ENCODE peak calls at places on chromosomes 12 and 14, in ten cellular contexts. F is NCI-H1417; U is effector memory CD8-positive, alpha-beta T cell; L is heart left ventricle; H is anterior cingulate cortex; E is cerebellum; R is OCI-M1; K is astrocyte; O is substantia nigra; C is body of pancreas. Z is an unnamed sample.

GRCh38 chr12:52740591-52740990 is 36.6 kb downstream of the KRT76 start:
- DNase-seq in F (no peak), U (no peak), L (no peak), H (no peak), E (no peak), R (no peak), K (no peak), O (no peak), C (no peak), Z (peak)

GRCh38 chr12:118013283-118013682 is 3.2 kb upstream of the RFC5 start:
- DNase-seq in F (no peak), U (no peak), L (no peak), H (no peak), E (no peak), R (no peak), K (no peak), O (no peak), C (no peak), Z (no peak)

GRCh38 chr12:116161588-116161987 is 115.9 kb downstream of the MED13L start:
- DNase-seq in F (no peak), U (no peak), L (no peak), H (no peak), E (no peak), R (no peak), K (no peak), O (no peak), C (no peak), Z (no peak)

GRCh38 chr14:89267656-89268055 is 149.4 kb downstream of the FOXN3 start:
- DNase-seq in F (no peak), U (no peak), L (no peak), H (no peak), E (no peak), R (no peak), K (no peak), O (no peak), C (no peak), Z (no peak)

GRCh38 chr12:65232490-65233077 is 45.9 kb upstream of the MSRB3 start:
- DNase-seq in F (peak), U (no peak), L (no peak), H (no peak), E (no peak), R (peak), K (peak), O (no peak), C (no peak), Z (peak)

GRCh38 chr14:92846162-92846897 is 52.2 kb downstream of the GOLGA5 start:
- DNase-seq in F (no peak), U (no peak), L (no peak), H (no peak), E (no peak), R (peak), K (peak), O (no peak), C (peak), Z (peak)

GRCh38 chr12:32419520-32419960 is 20.2 kb downstream of the FGD4 start:
- DNase-seq in F (no peak), U (no peak), L (no peak), H (no peak), E (no peak), R (peak), K (peak), O (no peak), C (peak), Z (no peak)

GRCh38 chr12:46450279-46450748 is 77.7 kb upstream of the SLC38A2 start:
- DNase-seq in F (peak), U (no peak), L (peak), H (no peak), E (no peak), R (peak), K (no peak), O (no peak), C (peak), Z (peak)

GRCh38 chr12:62522984-62523383 is 56.4 kb downstream of the MON2 start:
- DNase-seq in F (no peak), U (no peak), L (no peak), H (no peak), E (no peak), R (peak), K (no peak), O (no peak), C (no peak), Z (peak)

GRCh38 chr12:5456906-5457305 is 25.0 kb downstream of the NTF3 start:
- DNase-seq in F (no peak), U (no peak), L (no peak), H (no peak), E (no peak), R (peak), K (peak), O (no peak), C (no peak), Z (no peak)

GRCh38 chr12:16323010-16323409 is 24.4 kb upstream of the MGST1 start:
- DNase-seq in F (no peak), U (no peak), L (no peak), H (no peak), E (no peak), R (no peak), K (peak), O (no peak), C (no peak), Z (no peak)

GRCh38 chr12:91551927-91552326 is 369.3 kb upstream of the DCN start:
- DNase-seq in F (no peak), U (no peak), L (peak), H (no peak), E (no peak), R (no peak), K (no peak), O (no peak), C (peak), Z (no peak)

GRCh38 chr14:56059054-56059453 is 59.2 kb upstream of the PELI2 start:
- DNase-seq in F (peak), U (no peak), L (no peak), H (no peak), E (no peak), R (no peak), K (no peak), O (no peak), C (no peak), Z (peak)

GRCh38 chr12:51579321-51579850 is 11.6 kb upstream of the SCN8A start:
- DNase-seq in F (no peak), U (no peak), L (no peak), H (no peak), E (no peak), R (no peak), K (no peak), O (no peak), C (no peak), Z (no peak)

GRCh38 chr12:120366884-120367251 is 2.1 kb downstream of the MSI1 start:
- DNase-seq in F (no peak), U (no peak), L (no peak), H (no peak), E (no peak), R (no peak), K (no peak), O (no peak), C (no peak), Z (no peak)

GRCh38 chr12:49052451-49053208 is 8.0 kb downstream of the KMT2D start:
- DNase-seq in F (no peak), U (no peak), L (no peak), H (no peak), E (no peak), R (no peak), K (no peak), O (no peak), C (no peak), Z (no peak)

Z was measured in small intestine.